ENCODE peak calls at places on chromosomes 6 and 20, in four cellular contexts. One of them, this sample, is unnamed.

GRCh38 chr6:137933696-137934095 is 66.6 kb downstream of the TNFAIP3 start:
- DNase-seq in tibial nerve: no peak
- DNase-seq in DND-41: no peak
- DNase-seq in colonic mucosa: no peak
- DNase-seq in this sample: no peak

GRCh38 chr6:38095054-38095453 is 275.5 kb downstream of the ZFAND3 start:
- DNase-seq in tibial nerve: no peak
- DNase-seq in DND-41: no peak
- DNase-seq in colonic mucosa: no peak
- DNase-seq in this sample: no peak

GRCh38 chr20:757509-757908 is 10.8 kb downstream of the SLC52A3 start:
- DNase-seq in tibial nerve: no peak
- DNase-seq in DND-41: no peak
- DNase-seq in colonic mucosa: no peak
- DNase-seq in this sample: no peak

GRCh38 chr20:62787866-62788265 is 8.4 kb upstream of the MRGBP start:
- DNase-seq in tibial nerve: no peak
- DNase-seq in DND-41: no peak
- DNase-seq in colonic mucosa: no peak
- DNase-seq in this sample: no peak

GRCh38 chr6:137277971-137278602 is 58.9 kb upstream of the IFNGR1 start:
- DNase-seq in tibial nerve: no peak
- DNase-seq in DND-41: no peak
- DNase-seq in colonic mucosa: no peak
- DNase-seq in this sample: no peak

GRCh38 chr6:38638941-38639497 is 710 bp downstream of the BTBD9 start:
- DNase-seq in tibial nerve: no peak
- DNase-seq in DND-41: no peak
- DNase-seq in colonic mucosa: peak; percentile 69
- DNase-seq in this sample: peak; percentile 31

GRCh38 chr6:167564416-167565250 is 239.7 kb downstream of the TTLL2 start:
- DNase-seq in tibial nerve: no peak
- DNase-seq in DND-41: no peak
- DNase-seq in colonic mucosa: peak; percentile 12
- DNase-seq in this sample: no peak

GRCh38 chr6:144434308-144434990 is 149.3 kb downstream of the UTRN start:
- DNase-seq in tibial nerve: no peak
- DNase-seq in DND-41: no peak
- DNase-seq in colonic mucosa: no peak
- DNase-seq in this sample: no peak

GRCh38 chr6:13431861-13432465 is 55.4 kb downstream of the GFOD1 start:
- DNase-seq in tibial nerve: no peak
- DNase-seq in DND-41: no peak
- DNase-seq in colonic mucosa: no peak
- DNase-seq in this sample: peak; percentile 69

GRCh38 chr20:4151991-4152695 is 136.8 kb upstream of the RNF24 start:
- DNase-seq in tibial nerve: no peak
- DNase-seq in DND-41: no peak
- DNase-seq in colonic mucosa: no peak
- DNase-seq in this sample: no peak

GRCh38 chr6:89951574-89952360 is 57.5 kb downstream of the GJA10 start:
- DNase-seq in tibial nerve: no peak
- DNase-seq in DND-41: peak; percentile 48
- DNase-seq in colonic mucosa: no peak
- DNase-seq in this sample: no peak

GRCh38 chr20:19594896-19595295 is 163.2 kb upstream of the RIN2 start:
- DNase-seq in tibial nerve: no peak
- DNase-seq in DND-41: no peak
- DNase-seq in colonic mucosa: no peak
- DNase-seq in this sample: no peak

GRCh38 chr6:39184906-39185580 is 44.2 kb downstream of the KCNK5 start:
- DNase-seq in tibial nerve: no peak
- DNase-seq in DND-41: no peak
- DNase-seq in colonic mucosa: peak; percentile 90
- DNase-seq in this sample: no peak

GRCh38 chr6:9801255-9801757 is 613.6 kb downstream of the TFAP2A start:
- DNase-seq in tibial nerve: no peak
- DNase-seq in DND-41: no peak
- DNase-seq in colonic mucosa: no peak
- DNase-seq in this sample: no peak

GRCh38 chr6:9806195-9806594 is 608.7 kb downstream of the TFAP2A start:
- DNase-seq in tibial nerve: no peak
- DNase-seq in DND-41: no peak
- DNase-seq in colonic mucosa: no peak
- DNase-seq in this sample: no peak
- H3K4me1 ChIP-seq in tibial nerve: no peaks in the 10 kb centered on the region
- H3K4me1 ChIP-seq in DND-41: no peaks in the 10 kb centered on the region
- H3K4me1 ChIP-seq in colonic mucosa: no peaks in the 10 kb centered on the region
- H3K4me1 ChIP-seq in this sample: no peaks in the 10 kb centered on the region

GRCh38 chr20:36744243-36744642 is 1.6 kb downstream of the NDRG3 start:
- DNase-seq in tibial nerve: no peak
- DNase-seq in DND-41: no peak
- DNase-seq in colonic mucosa: no peak
- DNase-seq in this sample: no peak
- H3K4me3 ChIP-seq in tibial nerve: peak overlapping the region; percentile 99
- H3K4me3 ChIP-seq in DND-41: peak overlapping the region; percentile 23
- H3K4me3 ChIP-seq in colonic mucosa: no peak overlapping the region
- H3K4me3 ChIP-seq in this sample: no peak overlapping the region

GRCh38 chr20:37349517-37350491 is 3.9 kb downstream of the SRC start:
- DNase-seq in tibial nerve: no peak
- DNase-seq in DND-41: no peak
- DNase-seq in colonic mucosa: no peak
- DNase-seq in this sample: no peak

GRCh38 chr20:37347347-37347823 is 1.4 kb downstream of the SRC start:
- DNase-seq in tibial nerve: no peak
- DNase-seq in DND-41: no peak
- DNase-seq in colonic mucosa: no peak
- DNase-seq in this sample: no peak

GRCh38 chr20:37347891-37348642 is 2.1 kb downstream of the SRC start:
- DNase-seq in tibial nerve: no peak
- DNase-seq in DND-41: peak; percentile 13
- DNase-seq in colonic mucosa: no peak
- DNase-seq in this sample: no peak

GRCh38 chr20:37350655-37351574 is 5.0 kb downstream of the SRC start:
- DNase-seq in tibial nerve: no peak
- DNase-seq in DND-41: no peak
- DNase-seq in colonic mucosa: no peak
- DNase-seq in this sample: no peak

GRCh38 chr20:37348643-37349516 is 2.9 kb downstream of the SRC start:
- DNase-seq in tibial nerve: no peak
- DNase-seq in DND-41: no peak
- DNase-seq in colonic mucosa: no peak
- DNase-seq in this sample: no peak
- H3K4me1 ChIP-seq in tibial nerve: peaks cover 19% of the 10 kb centered on the region
- H3K4me1 ChIP-seq in DND-41: peaks cover 21% of the 10 kb centered on the region
- H3K4me1 ChIP-seq in colonic mucosa: peaks cover 3% of the 10 kb centered on the region
- H3K4me1 ChIP-seq in this sample: no peaks in the 10 kb centered on the region

GRCh38 chr20:45410887-45411286 is 2.8 kb downstream of the DBNDD2 start:
- DNase-seq in tibial nerve: no peak
- DNase-seq in DND-41: no peak
- DNase-seq in colonic mucosa: peak; percentile 53
- DNase-seq in this sample: no peak
- H3K4me3 ChIP-seq in tibial nerve: no peak overlapping the region
- H3K4me3 ChIP-seq in DND-41: no peak overlapping the region
- H3K4me3 ChIP-seq in colonic mucosa: no peak overlapping the region
- H3K4me3 ChIP-seq in this sample: no peak overlapping the region

GRCh38 chr6:3125832-3126231 is 7.3 kb downstream of the BPHL start:
- DNase-seq in tibial nerve: no peak
- DNase-seq in DND-41: no peak
- DNase-seq in colonic mucosa: no peak
- DNase-seq in this sample: no peak
- H3K4me1 ChIP-seq in tibial nerve: no peaks in the 10 kb centered on the region
- H3K4me1 ChIP-seq in DND-41: peaks cover 14% of the 10 kb centered on the region
- H3K4me1 ChIP-seq in colonic mucosa: peaks cover 3% of the 10 kb centered on the region
- H3K4me1 ChIP-seq in this sample: no peaks in the 10 kb centered on the region

GRCh38 chr6:25303234-25303633 is 24.1 kb downstream of the CARMIL1 start:
- DNase-seq in tibial nerve: no peak
- DNase-seq in DND-41: no peak
- DNase-seq in colonic mucosa: peak; percentile 32
- DNase-seq in this sample: no peak
- H3K4me3 ChIP-seq in tibial nerve: no peak overlapping the region
- H3K4me3 ChIP-seq in DND-41: no peak overlapping the region
- H3K4me3 ChIP-seq in colonic mucosa: no peak overlapping the region
- H3K4me3 ChIP-seq in this sample: no peak overlapping the region

DNA sequence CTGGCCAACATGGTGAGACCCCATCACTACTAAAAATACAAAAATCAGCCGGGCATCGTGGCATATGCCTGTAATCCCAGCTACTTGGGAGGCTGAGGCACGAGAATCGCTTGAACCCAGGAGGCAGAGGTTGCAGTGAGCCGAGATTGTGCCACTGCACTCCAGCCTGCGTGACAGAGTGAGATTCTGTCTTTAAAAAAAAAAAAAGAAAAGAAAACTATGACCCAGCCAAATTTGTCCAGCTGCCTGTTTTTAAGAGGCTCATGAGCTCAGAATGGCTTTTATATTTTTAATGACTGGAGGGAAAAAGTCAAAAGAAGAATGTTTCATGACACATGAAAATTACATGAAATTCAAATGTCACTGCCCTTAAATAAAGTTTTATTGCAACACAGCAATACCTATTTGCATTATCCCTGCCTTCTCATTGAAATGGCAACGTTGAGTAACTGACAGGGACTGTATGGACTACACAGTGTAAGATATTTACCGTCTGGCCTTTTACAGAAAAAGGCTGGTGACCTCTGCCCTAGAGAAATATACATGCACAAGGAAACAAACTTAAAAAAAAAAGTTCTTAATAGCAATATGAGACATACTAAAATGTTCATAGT is 11.3 kb downstream of the SENP6 start:
- DNase-seq in tibial nerve: no peak
- DNase-seq in DND-41: no peak
- DNase-seq in colonic mucosa: no peak
- DNase-seq in this sample: no peak
- H3K4me1 ChIP-seq in tibial nerve: peaks cover 42% of the 10 kb centered on the region
- H3K4me1 ChIP-seq in DND-41: peaks cover 5% of the 10 kb centered on the region
- H3K4me1 ChIP-seq in colonic mucosa: peaks cover 21% of the 10 kb centered on the region
- H3K4me1 ChIP-seq in this sample: peaks cover 64% of the 10 kb centered on the region

DNA sequence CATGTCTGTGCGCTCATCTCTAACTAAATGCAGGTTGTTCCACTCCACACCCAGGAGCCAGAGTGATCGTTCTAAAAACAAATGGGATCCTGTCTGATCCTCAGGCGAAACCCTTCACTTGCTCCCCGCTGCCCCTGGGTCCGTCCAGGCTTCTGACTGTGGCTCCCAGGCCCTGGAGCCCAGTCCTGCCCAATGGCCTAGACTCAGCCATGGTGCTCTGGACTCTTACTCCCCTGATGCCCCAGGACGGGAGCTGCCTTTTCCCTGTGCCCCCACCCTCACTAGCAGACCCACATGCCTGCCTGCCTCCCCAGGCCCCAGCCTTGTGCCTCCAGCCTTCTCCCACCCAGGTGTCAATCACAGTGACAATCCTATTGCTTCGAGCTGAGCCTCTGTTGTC is 256.7 kb downstream of the BMP7 start:
- DNase-seq in tibial nerve: no peak
- DNase-seq in DND-41: no peak
- DNase-seq in colonic mucosa: no peak
- DNase-seq in this sample: no peak
- H3K4me3 ChIP-seq in tibial nerve: no peak overlapping the region
- H3K4me3 ChIP-seq in DND-41: no peak overlapping the region
- H3K4me3 ChIP-seq in colonic mucosa: no peak overlapping the region
- H3K4me3 ChIP-seq in this sample: no peak overlapping the region

This sample was measured in CD8-positive, alpha-beta memory T cell.